ENCODE peak calls at places on chromosome 10, in ten cellular contexts. One of them, this sample, is unnamed.

GRCh38 chr10:56139405-56139804 is 221.7 kb downstream of the ZWINT start:
- DNase-seq in psoas muscle: no peak
- DNase-seq in IMR-90: no peak
- DNase-seq in foreskin keratinocyte: no peak
- DNase-seq in neural progenitor cell: no peak
- DNase-seq in pancreas: no peak
- DNase-seq in ovary: no peak
- DNase-seq in tibial artery: no peak
- DNase-seq in left ventricle myocardium inferior: no peak
- DNase-seq in fibroblast of lung: no peak
- DNase-seq in this sample: no peak

GRCh38 chr10:97939446-97939990 is 89.9 kb downstream of the GOLGA7B start:
- DNase-seq in psoas muscle: no peak
- DNase-seq in IMR-90: no peak
- DNase-seq in foreskin keratinocyte: no peak
- DNase-seq in neural progenitor cell: no peak
- DNase-seq in pancreas: no peak
- DNase-seq in ovary: no peak
- DNase-seq in tibial artery: no peak
- DNase-seq in left ventricle myocardium inferior: no peak
- DNase-seq in fibroblast of lung: no peak
- DNase-seq in this sample: no peak

GRCh38 chr10:48990226-48990625 is 50.6 kb upstream of the LRRC18 start:
- DNase-seq in psoas muscle: no peak
- DNase-seq in IMR-90: no peak
- DNase-seq in foreskin keratinocyte: no peak
- DNase-seq in neural progenitor cell: no peak
- DNase-seq in pancreas: no peak
- DNase-seq in ovary: no peak
- DNase-seq in tibial artery: no peak
- DNase-seq in left ventricle myocardium inferior: no peak
- DNase-seq in fibroblast of lung: no peak
- DNase-seq in this sample: no peak

GRCh38 chr10:97427571-97428179 is 1.7 kb downstream of the PGAM1 start:
- DNase-seq in psoas muscle: no peak
- DNase-seq in IMR-90: peak; percentile 36
- DNase-seq in foreskin keratinocyte: no peak
- DNase-seq in neural progenitor cell: peak; percentile 82
- DNase-seq in pancreas: peak; percentile 34
- DNase-seq in ovary: no peak
- DNase-seq in tibial artery: no peak
- DNase-seq in left ventricle myocardium inferior: no peak
- DNase-seq in fibroblast of lung: no peak
- DNase-seq in this sample: no peak

GRCh38 chr10:78774999-78775711 is 293.6 kb upstream of the ZMIZ1 start:
- DNase-seq in psoas muscle: peak; percentile 80
- DNase-seq in IMR-90: peak; percentile 83
- DNase-seq in foreskin keratinocyte: no peak
- DNase-seq in neural progenitor cell: no peak
- DNase-seq in pancreas: peak; percentile 82
- DNase-seq in ovary: peak; percentile 52
- DNase-seq in tibial artery: peak; percentile 73
- DNase-seq in left ventricle myocardium inferior: no peak
- DNase-seq in fibroblast of lung: peak; percentile 44
- DNase-seq in this sample: peak; percentile 20

GRCh38 chr10:104648421-104648820 is 7.3 kb downstream of the SORCS3 start:
- DNase-seq in psoas muscle: no peak
- DNase-seq in IMR-90: no peak
- DNase-seq in foreskin keratinocyte: no peak
- DNase-seq in neural progenitor cell: no peak
- DNase-seq in pancreas: no peak
- DNase-seq in ovary: no peak
- DNase-seq in tibial artery: no peak
- DNase-seq in left ventricle myocardium inferior: no peak
- DNase-seq in fibroblast of lung: no peak
- DNase-seq in this sample: no peak

GRCh38 chr10:74822583-74823089 is 3.8 kb upstream of the KAT6B start:
- DNase-seq in psoas muscle: no peak
- DNase-seq in IMR-90: peak; percentile 83
- DNase-seq in foreskin keratinocyte: no peak
- DNase-seq in neural progenitor cell: no peak
- DNase-seq in pancreas: no peak
- DNase-seq in ovary: no peak
- DNase-seq in tibial artery: no peak
- DNase-seq in left ventricle myocardium inferior: no peak
- DNase-seq in fibroblast of lung: peak; percentile 71
- DNase-seq in this sample: no peak

GRCh38 chr10:123404357-123404756 is 250.2 kb downstream of the BUB3 start:
- DNase-seq in psoas muscle: no peak
- DNase-seq in IMR-90: no peak
- DNase-seq in foreskin keratinocyte: no peak
- DNase-seq in neural progenitor cell: no peak
- DNase-seq in pancreas: no peak
- DNase-seq in ovary: no peak
- DNase-seq in tibial artery: no peak
- DNase-seq in left ventricle myocardium inferior: no peak
- DNase-seq in fibroblast of lung: no peak
- DNase-seq in this sample: no peak

GRCh38 chr10:24292304-24293291 is 83.7 kb downstream of the KIAA1217 start:
- DNase-seq in psoas muscle: peak; percentile 79
- DNase-seq in IMR-90: no peak
- DNase-seq in foreskin keratinocyte: no peak
- DNase-seq in neural progenitor cell: no peak
- DNase-seq in pancreas: no peak
- DNase-seq in ovary: no peak
- DNase-seq in tibial artery: no peak
- DNase-seq in left ventricle myocardium inferior: no peak
- DNase-seq in fibroblast of lung: no peak
- DNase-seq in this sample: no peak

GRCh38 chr10:101611506-101611905 is 23.4 kb downstream of the DPCD start:
- DNase-seq in psoas muscle: no peak
- DNase-seq in IMR-90: peak; percentile 47
- DNase-seq in foreskin keratinocyte: no peak
- DNase-seq in neural progenitor cell: no peak
- DNase-seq in pancreas: no peak
- DNase-seq in ovary: no peak
- DNase-seq in tibial artery: no peak
- DNase-seq in left ventricle myocardium inferior: no peak
- DNase-seq in fibroblast of lung: peak; percentile 8
- DNase-seq in this sample: no peak

GRCh38 chr10:127990846-127991542 is 84.1 kb downstream of the PTPRE start:
- DNase-seq in psoas muscle: no peak
- DNase-seq in IMR-90: peak; percentile 76
- DNase-seq in foreskin keratinocyte: peak; percentile 89
- DNase-seq in neural progenitor cell: no peak
- DNase-seq in pancreas: no peak
- DNase-seq in ovary: no peak
- DNase-seq in tibial artery: no peak
- DNase-seq in left ventricle myocardium inferior: no peak
- DNase-seq in fibroblast of lung: peak; percentile 68
- DNase-seq in this sample: no peak

GRCh38 chr10:4684434-4684833 is 141.6 kb upstream of the AKR1E2 start:
- DNase-seq in psoas muscle: no peak
- DNase-seq in IMR-90: peak; percentile 77
- DNase-seq in foreskin keratinocyte: no peak
- DNase-seq in neural progenitor cell: no peak
- DNase-seq in pancreas: no peak
- DNase-seq in ovary: no peak
- DNase-seq in tibial artery: no peak
- DNase-seq in left ventricle myocardium inferior: no peak
- DNase-seq in fibroblast of lung: no peak
- DNase-seq in this sample: no peak

GRCh38 chr10:132420469-132421376 is 23.7 kb downstream of the PWWP2B start:
- DNase-seq in psoas muscle: no peak
- DNase-seq in IMR-90: no peak
- DNase-seq in foreskin keratinocyte: no peak
- DNase-seq in neural progenitor cell: no peak
- DNase-seq in pancreas: peak; percentile 82
- DNase-seq in ovary: peak; percentile 51
- DNase-seq in tibial artery: peak; percentile 81
- DNase-seq in left ventricle myocardium inferior: no peak
- DNase-seq in fibroblast of lung: peak; percentile 18
- DNase-seq in this sample: no peak

GRCh38 chr10:80579849-80580645 is 42.3 kb downstream of the SH2D4B start:
- DNase-seq in psoas muscle: no peak
- DNase-seq in IMR-90: no peak
- DNase-seq in foreskin keratinocyte: no peak
- DNase-seq in neural progenitor cell: no peak
- DNase-seq in pancreas: no peak
- DNase-seq in ovary: no peak
- DNase-seq in tibial artery: no peak
- DNase-seq in left ventricle myocardium inferior: no peak
- DNase-seq in fibroblast of lung: no peak
- DNase-seq in this sample: no peak

DNA sequence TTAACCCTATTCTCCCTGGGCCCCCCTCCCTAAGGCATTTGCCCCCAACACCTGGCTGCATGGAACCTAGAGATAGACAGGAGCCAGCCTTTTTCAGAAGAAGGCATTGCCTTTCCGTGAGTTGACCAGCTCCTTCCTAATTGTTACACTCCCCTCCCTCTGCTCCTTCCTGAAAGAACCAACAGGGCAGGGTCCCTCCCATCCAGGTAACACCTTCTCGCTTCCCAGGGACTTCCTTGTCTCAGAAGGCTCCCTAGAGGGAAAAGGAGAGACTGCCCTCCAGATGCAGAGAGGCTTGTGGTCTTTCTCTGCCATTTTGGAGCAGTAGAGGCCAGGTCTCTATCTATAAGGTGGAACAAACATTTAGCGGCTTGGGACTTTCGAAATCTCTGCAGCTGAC is 31.9 kb downstream of the PALD1 start:
- DNase-seq in psoas muscle: no peak
- DNase-seq in IMR-90: no peak
- DNase-seq in foreskin keratinocyte: no peak
- DNase-seq in neural progenitor cell: no peak
- DNase-seq in pancreas: no peak
- DNase-seq in ovary: no peak
- DNase-seq in tibial artery: no peak
- DNase-seq in left ventricle myocardium inferior: no peak
- DNase-seq in fibroblast of lung: no peak
- DNase-seq in this sample: no peak
- H3K4me1 ChIP-seq in psoas muscle: peaks cover 51% of the 10 kb centered on the region
- H3K4me1 ChIP-seq in IMR-90: peaks cover 4% of the 10 kb centered on the region
- H3K4me1 ChIP-seq in foreskin keratinocyte: no peaks in the 10 kb centered on the region
- H3K4me1 ChIP-seq in neural progenitor cell: peaks cover 39% of the 10 kb centered on the region
- H3K4me1 ChIP-seq in pancreas: peaks cover 4% of the 10 kb centered on the region
- H3K4me1 ChIP-seq in ovary: peaks cover 47% of the 10 kb centered on the region
- H3K4me1 ChIP-seq in tibial artery: peaks cover 47% of the 10 kb centered on the region
- H3K4me1 ChIP-seq in left ventricle myocardium inferior: peaks cover 77% of the 10 kb centered on the region
- H3K4me1 ChIP-seq in fibroblast of lung: peaks cover 5% of the 10 kb centered on the region
- H3K4me1 ChIP-seq in this sample: no peaks in the 10 kb centered on the region

DNA sequence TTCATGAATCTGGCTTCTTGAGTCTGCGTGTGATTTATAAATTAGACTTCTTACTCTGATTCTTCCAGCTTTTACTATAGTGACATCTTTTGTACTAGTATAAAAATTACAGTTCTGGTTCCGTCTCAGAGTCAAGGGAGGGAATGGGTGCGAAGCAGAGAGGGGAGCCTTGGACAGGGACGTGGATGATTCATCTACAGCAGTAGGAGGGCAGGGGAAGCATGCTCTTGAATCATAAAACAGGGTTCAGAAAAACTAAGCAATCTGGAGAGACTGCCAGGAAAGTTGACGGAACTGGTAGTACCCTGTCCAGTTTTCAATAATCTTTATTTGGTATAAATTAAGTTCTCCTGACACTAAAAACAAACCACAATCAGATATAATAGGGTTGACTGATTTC is 58.1 kb downstream of the ITGA8 start:
- DNase-seq in psoas muscle: no peak
- DNase-seq in IMR-90: no peak
- DNase-seq in foreskin keratinocyte: no peak
- DNase-seq in neural progenitor cell: no peak
- DNase-seq in pancreas: no peak
- DNase-seq in ovary: no peak
- DNase-seq in tibial artery: no peak
- DNase-seq in left ventricle myocardium inferior: no peak
- DNase-seq in fibroblast of lung: peak; percentile 11
- DNase-seq in this sample: no peak
- TF ChIP-seq CTCF in psoas muscle: no peak
- TF ChIP-seq CTCF in IMR-90: no peak
- TF ChIP-seq CTCF in foreskin keratinocyte: no peak
- TF ChIP-seq CTCF in neural progenitor cell: no peak
- TF ChIP-seq CTCF in pancreas: no peak
- TF ChIP-seq CTCF in ovary: no peak
- TF ChIP-seq CTCF in tibial artery: no peak
- TF ChIP-seq CTCF in left ventricle myocardium inferior: no peak
- TF ChIP-seq CTCF in fibroblast of lung: no peak
- TF ChIP-seq CTCF in this sample: no peak

GRCh38 chr10:7491949-7492659 is 81.3 kb upstream of the SFMBT2 start:
- DNase-seq in psoas muscle: no peak
- DNase-seq in IMR-90: no peak
- DNase-seq in foreskin keratinocyte: no peak
- DNase-seq in neural progenitor cell: no peak
- DNase-seq in pancreas: no peak
- DNase-seq in ovary: no peak
- DNase-seq in tibial artery: no peak
- DNase-seq in left ventricle myocardium inferior: no peak
- DNase-seq in fibroblast of lung: no peak
- DNase-seq in this sample: no peak

GRCh38 chr10:7485267-7485601 is 74.4 kb upstream of the SFMBT2 start:
- DNase-seq in psoas muscle: no peak
- DNase-seq in IMR-90: no peak
- DNase-seq in foreskin keratinocyte: no peak
- DNase-seq in neural progenitor cell: no peak
- DNase-seq in pancreas: no peak
- DNase-seq in ovary: no peak
- DNase-seq in tibial artery: no peak
- DNase-seq in left ventricle myocardium inferior: no peak
- DNase-seq in fibroblast of lung: no peak
- DNase-seq in this sample: no peak

GRCh38 chr10:7491230-7491629 is 80.4 kb upstream of the SFMBT2 start:
- DNase-seq in psoas muscle: no peak
- DNase-seq in IMR-90: no peak
- DNase-seq in foreskin keratinocyte: no peak
- DNase-seq in neural progenitor cell: no peak
- DNase-seq in pancreas: no peak
- DNase-seq in ovary: no peak
- DNase-seq in tibial artery: no peak
- DNase-seq in left ventricle myocardium inferior: no peak
- DNase-seq in fibroblast of lung: no peak
- DNase-seq in this sample: no peak

GRCh38 chr10:7486533-7486932 is 75.7 kb upstream of the SFMBT2 start:
- DNase-seq in psoas muscle: no peak
- DNase-seq in IMR-90: no peak
- DNase-seq in foreskin keratinocyte: no peak
- DNase-seq in neural progenitor cell: no peak
- DNase-seq in pancreas: no peak
- DNase-seq in ovary: no peak
- DNase-seq in tibial artery: no peak
- DNase-seq in left ventricle myocardium inferior: no peak
- DNase-seq in fibroblast of lung: no peak
- DNase-seq in this sample: no peak

GRCh38 chr10:7488418-7488829 is 77.6 kb upstream of the SFMBT2 start:
- DNase-seq in psoas muscle: no peak
- DNase-seq in IMR-90: peak; percentile 15
- DNase-seq in foreskin keratinocyte: no peak
- DNase-seq in neural progenitor cell: no peak
- DNase-seq in pancreas: no peak
- DNase-seq in ovary: peak; percentile 89
- DNase-seq in tibial artery: no peak
- DNase-seq in left ventricle myocardium inferior: no peak
- DNase-seq in fibroblast of lung: peak; percentile 64
- DNase-seq in this sample: no peak
- H3K4me1 ChIP-seq in psoas muscle: peaks cover 11% of the 10 kb centered on the region
- H3K4me1 ChIP-seq in IMR-90: no peaks in the 10 kb centered on the region
- H3K4me1 ChIP-seq in foreskin keratinocyte: no peaks in the 10 kb centered on the region
- H3K4me1 ChIP-seq in neural progenitor cell: peaks cover 29% of the 10 kb centered on the region
- H3K4me1 ChIP-seq in pancreas: no peaks in the 10 kb centered on the region
- H3K4me1 ChIP-seq in ovary: peaks cover 12% of the 10 kb centered on the region
- H3K4me1 ChIP-seq in tibial artery: no peaks in the 10 kb centered on the region
- H3K4me1 ChIP-seq in left ventricle myocardium inferior: peaks cover 39% of the 10 kb centered on the region
- H3K4me1 ChIP-seq in fibroblast of lung: no peaks in the 10 kb centered on the region
- H3K4me1 ChIP-seq in this sample: no peaks in the 10 kb centered on the region

GRCh38 chr10:60846173-60846572 is 67.9 kb downstream of the CDK1 start:
- DNase-seq in psoas muscle: no peak
- DNase-seq in IMR-90: peak; percentile 72
- DNase-seq in foreskin keratinocyte: peak; percentile 25
- DNase-seq in neural progenitor cell: no peak
- DNase-seq in pancreas: no peak
- DNase-seq in ovary: no peak
- DNase-seq in tibial artery: no peak
- DNase-seq in left ventricle myocardium inferior: no peak
- DNase-seq in fibroblast of lung: peak; percentile 56
- DNase-seq in this sample: no peak
- TF ChIP-seq CTCF in psoas muscle: no peak
- TF ChIP-seq CTCF in IMR-90: peak; percentile 24
- TF ChIP-seq CTCF in foreskin keratinocyte: peak; percentile 51
- TF ChIP-seq CTCF in neural progenitor cell: no peak
- TF ChIP-seq CTCF in pancreas: no peak
- TF ChIP-seq CTCF in ovary: no peak
- TF ChIP-seq CTCF in tibial artery: no peak
- TF ChIP-seq CTCF in left ventricle myocardium inferior: peak; percentile 25
- TF ChIP-seq CTCF in fibroblast of lung: no peak
- TF ChIP-seq CTCF in this sample: no peak